ENCODE peak calls at places on chromosomes 6 and 20, in nine cellular contexts. K is lower lobe of right lung; Z is activated T-helper 1 cell treated with anti-CD3 and anti-CD28 coated beads, Interleukin-12 subunit alpha, Interleukin-12 subunit beta, Interleukin-2, Interleukin-4 antibody, amounts not matched to agents 30 ng/mL and 10 ng/mL and 1 ng/mL, durations not matched to agents 14 hours and 24 hours and 36 hours; M is pancreas; L is Right ventricle myocardium superior; V is A172; A is EH; I is NCI-H774; O is stimulated activated CD8-positive, alpha-beta memory T cell treated with anti-CD3 and anti-CD28 coated beads, Interleukin-15, amount 100 ng/mL, for 4 hours. W is an unnamed sample.

GRCh38 chr6:165599596-165600487 is 63.2 kb downstream of the PDE10A start:
- DNase-seq in Z (no peak), O (no peak), V (no peak), I (no peak), K (no peak), M (no peak), A (no peak), L (no peak), W (no peak)

GRCh38 chr20:46350201-46350985 is 42.1 kb upstream of the CDH22 start:
- DNase-seq in I (peak), V (peak), L (no peak), K (no peak), M (no peak), A (peak), O (no peak), Z (no peak), W (peak)

GRCh38 chr20:63441777-63442493 is 30.5 kb downstream of the KCNQ2 start:
- DNase-seq in K (peak), M (peak), V (peak), I (no peak), Z (peak), O (peak), A (peak), L (peak), W (peak)

GRCh38 chr20:24164360-24164759 is 175.8 kb upstream of the GGTLC1 start:
- DNase-seq in M (no peak), I (no peak), O (no peak), L (no peak), A (no peak), V (no peak), Z (no peak), K (no peak), W (no peak)

GRCh38 chr20:61797200-61797599 is 268.5 kb downstream of the TAF4 start:
- DNase-seq in Z (no peak), A (no peak), M (no peak), K (peak), O (no peak), L (peak), I (no peak), V (peak), W (no peak)

GRCh38 chr20:50845566-50846211 is 50.8 kb downstream of the BCAS4 start:
- DNase-seq in L (no peak), Z (no peak), K (no peak), A (no peak), O (no peak), M (no peak), I (no peak), V (no peak), W (no peak)

GRCh38 chr6:2729921-2730320 is 20.8 kb downstream of the MYLK4 start:
- DNase-seq in Z (no peak), I (no peak), O (no peak), K (no peak), V (no peak), M (no peak), A (no peak), L (no peak), W (no peak)

GRCh38 chr6:6918216-6918983 is 189.4 kb upstream of the RREB1 start:
- DNase-seq in K (no peak), L (no peak), O (peak), Z (peak), V (peak), M (no peak), I (no peak), A (peak), W (peak)

GRCh38 chr20:11001767-11002540 is 328.2 kb upstream of the JAG1 start:
- DNase-seq in M (no peak), K (no peak), Z (no peak), I (no peak), V (peak), A (peak), L (no peak), O (no peak), W (peak)

GRCh38 chr6:106688177-106688951 is 59.0 kb downstream of the QRSL1 start:
- DNase-seq in A (peak), K (no peak), O (no peak), V (no peak), M (no peak), Z (no peak), I (no peak), L (no peak), W (no peak)

GRCh38 chr6:147821266-147821665 is 312.8 kb downstream of the SAMD5 start:
- DNase-seq in K (no peak), O (no peak), L (no peak), Z (no peak), M (no peak), V (no peak), A (no peak), I (no peak), W (no peak)

GRCh38 chr20:20643925-20644324 is 68.5 kb downstream of the RALGAPA2 start:
- DNase-seq in M (no peak), V (no peak), K (no peak), O (no peak), A (no peak), L (no peak), I (no peak), Z (no peak), W (no peak)

GRCh38 chr6:71220466-71220865 is 68.1 kb upstream of the OGFRL1 start:
- DNase-seq in M (no peak), V (no peak), K (no peak), L (no peak), Z (no peak), O (no peak), A (no peak), I (no peak), W (no peak)

GRCh38 chr6:44789790-44790189 is 402.3 kb downstream of the CDC5L start:
- DNase-seq in M (no peak), K (no peak), O (no peak), I (no peak), L (no peak), Z (no peak), A (no peak), V (no peak), W (no peak)

W was measured in IMR-90.